ENCODE peak calls at places on chromosomes 11 and 22, in seven cellular contexts. Y is transverse colon, X is heart left ventricle, N is IMR-90, S is A549, Z is tibial nerve, E is NB4. K is an unnamed sample.

GRCh38 chr22:43443072-43443471 is 31.3 kb downstream of the MPPED1 start:
- DNase-seq in Y (no peak), X (no peak), N (no peak), S (no peak), Z (no peak), E (no peak), K (no peak)

GRCh38 chr11:15232496-15232895 is 117.8 kb downstream of the INSC start:
- DNase-seq in Y (no peak), X (no peak), N (no peak), S (no peak), Z (no peak), E (no peak), K (no peak)

GRCh38 chr22:44118645-44119315 is 61.9 kb upstream of the PARVG start:
- DNase-seq in Y (no peak), X (no peak), N (no peak), S (no peak), Z (no peak), E (no peak), K (no peak)

GRCh38 chr11:132078230-132078629 is 707.8 kb downstream of the NTM start:
- DNase-seq in Y (no peak), X (no peak), N (no peak), S (no peak), Z (no peak), E (no peak), K (no peak)

GRCh38 chr11:4095509-4096230 is 1.1 kb downstream of the RRM1 start:
- DNase-seq in Y (no peak), X (no peak), N (peak), S (peak), Z (no peak), E (peak), K (no peak)

GRCh38 chr11:86460461-86461404 is 86.0 kb downstream of the CCDC81 start:
- DNase-seq in Y (no peak), X (no peak), N (peak), S (no peak), Z (no peak), E (no peak), K (no peak)

GRCh38 chr11:65915821-65916251 is 3.0 kb downstream of the C11orf68 start:
- DNase-seq in Y (peak), X (peak), N (peak), S (peak), Z (peak), E (peak), K (peak)

GRCh38 chr11:28049338-28050216 is 58.4 kb downstream of the KIF18A start:
- DNase-seq in Y (no peak), X (no peak), N (peak), S (peak), Z (no peak), E (no peak), K (no peak)

GRCh38 chr22:29167032-29167911 is 38.4 kb upstream of the EMID1 start:
- DNase-seq in Y (no peak), X (no peak), N (no peak), S (no peak), Z (no peak), E (peak), K (no peak)

GRCh38 chr22:43207849-43208702 is 21.1 kb upstream of the TTLL12 start:
- DNase-seq in Y (no peak), X (no peak), N (no peak), S (no peak), Z (no peak), E (no peak), K (no peak)

GRCh38 chr11:17519031-17519430 is 25.2 kb downstream of the USH1C start:
- DNase-seq in Y (no peak), X (no peak), N (no peak), S (no peak), Z (no peak), E (no peak), K (no peak)

GRCh38 chr11:87212891-87213290 is 175.2 kb downstream of the TMEM135 start:
- DNase-seq in Y (no peak), X (no peak), N (peak), S (no peak), Z (no peak), E (no peak), K (no peak)

GRCh38 chr11:102546923-102547471 is 16.4 kb upstream of the MMP7 start:
- DNase-seq in Y (no peak), X (no peak), N (no peak), S (no peak), Z (no peak), E (peak), K (no peak)

GRCh38 chr11:15282754-15283153 is 168.0 kb downstream of the INSC start:
- DNase-seq in Y (no peak), X (no peak), N (no peak), S (no peak), Z (no peak), E (no peak), K (no peak)

GRCh38 chr11:96361778-96362177 is 18.8 kb upstream of the MAML2 start:
- DNase-seq in Y (no peak), X (no peak), N (peak), S (no peak), Z (no peak), E (no peak), K (no peak)

GRCh38 chr11:73961321-73961720 is 10.5 kb downstream of the DNAJB13 start:
- DNase-seq in Y (no peak), X (no peak), N (peak), S (no peak), Z (no peak), E (no peak), K (no peak)

GRCh38 chr11:66339686-66340483 is 3.7 kb upstream of the RIN1 start:
- DNase-seq in Y (no peak), X (no peak), N (no peak), S (no peak), Z (no peak), E (no peak), K (no peak)

GRCh38 chr11:61840371-61840770 is 12.3 kb downstream of the FADS2 start:
- DNase-seq in Y (no peak), X (no peak), N (no peak), S (no peak), Z (no peak), E (no peak), K (no peak)
- TF ChIP-seq POLR2A in Y (no peak), X (no peak), N (no peak), S (no peak), Z (no peak), E (no peak), K (no peak)

GRCh38 chr11:20388096-20389055 is 860 bp downstream of the PRMT3 start:
- DNase-seq in Y (no peak), X (no peak), N (no peak), S (no peak), Z (no peak), E (peak), K (no peak)

DNA sequence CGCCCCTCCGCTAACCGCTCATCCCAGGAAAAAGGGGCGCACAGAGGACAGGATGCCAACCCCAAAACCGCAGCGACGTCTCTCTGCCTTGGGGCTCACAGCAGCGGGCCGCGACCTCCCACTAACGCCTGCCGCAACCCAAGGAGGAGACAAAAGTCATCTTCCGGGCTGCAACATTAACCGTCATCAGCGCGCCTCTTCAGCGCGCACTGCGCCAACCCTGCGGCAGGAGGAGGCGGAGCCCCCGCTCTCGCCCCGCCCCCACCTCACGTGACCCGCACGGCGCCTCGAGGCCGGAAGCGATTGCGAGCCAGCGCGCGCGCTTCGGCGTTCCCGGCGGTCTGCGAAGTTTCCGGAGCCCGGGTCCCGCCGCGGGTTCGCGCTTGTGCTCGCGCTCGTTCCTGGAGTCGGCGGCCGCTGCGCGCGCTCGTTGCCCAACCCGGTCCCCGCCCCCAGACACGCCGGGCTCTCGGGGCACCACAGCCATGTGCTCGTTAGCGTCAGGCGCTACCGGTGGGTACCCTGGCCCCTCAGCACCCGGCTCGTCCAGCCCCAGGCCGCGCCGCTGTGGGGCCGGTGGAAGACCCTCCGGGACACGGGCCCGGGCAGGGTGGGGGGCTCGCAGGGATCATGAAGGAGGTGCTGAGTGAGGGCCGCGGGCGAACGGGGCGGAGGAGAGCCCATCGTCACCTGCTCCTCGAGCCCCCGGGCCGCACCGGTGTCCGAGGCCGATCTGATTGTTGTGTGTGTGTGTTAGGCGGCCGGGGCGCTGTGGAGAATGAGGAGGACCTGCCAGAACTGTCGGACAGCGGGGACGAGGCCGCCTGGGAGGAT is at the start of gene PRMT3:
- DNase-seq in Y (peak), X (peak), N (peak), S (peak), Z (peak), E (peak), K (peak)
- TF ChIP-seq POLR2A in Y (peak), X (no peak), N (peak), S (peak), Z (peak), E (peak), K (peak)

GRCh38 chr11:12854297-12854661 is 154.8 kb upstream of the RASSF10 start:
- DNase-seq in Y (no peak), X (no peak), N (no peak), S (no peak), Z (no peak), E (no peak), K (no peak)

GRCh38 chr11:12853325-12853651 is 155.8 kb upstream of the RASSF10 start:
- DNase-seq in Y (no peak), X (no peak), N (no peak), S (no peak), Z (no peak), E (no peak), K (no peak)

GRCh38 chr11:12854829-12855228 is 154.3 kb upstream of the RASSF10 start:
- DNase-seq in Y (peak), X (no peak), N (no peak), S (peak), Z (no peak), E (no peak), K (no peak)

GRCh38 chr11:12856338-12856737 is 152.8 kb upstream of the RASSF10 start:
- DNase-seq in Y (no peak), X (no peak), N (no peak), S (no peak), Z (no peak), E (no peak), K (no peak)

GRCh38 chr11:12853652-12854296 is 155.3 kb upstream of the RASSF10 start:
- DNase-seq in Y (peak), X (no peak), N (peak), S (no peak), Z (no peak), E (no peak), K (no peak)
- TF ChIP-seq POLR2A in Y (peak), X (no peak), N (no peak), S (no peak), Z (no peak), E (no peak), K (no peak)

GRCh38 chr11:121656333-121657090 is 203.7 kb upstream of the SORL1-AS1 start:
- DNase-seq in Y (no peak), X (no peak), N (no peak), S (no peak), Z (no peak), E (no peak), K (no peak)

GRCh38 chr11:121657191-121657590 is 204.4 kb upstream of the SORL1-AS1 start:
- DNase-seq in Y (no peak), X (no peak), N (no peak), S (no peak), Z (no peak), E (no peak), K (no peak)

GRCh38 chr11:121654506-121655480 is 202.0 kb upstream of the SORL1-AS1 start:
- DNase-seq in Y (no peak), X (no peak), N (peak), S (no peak), Z (no peak), E (no peak), K (no peak)

GRCh38 chr11:121652982-121653381 is 200.2 kb upstream of the SORL1-AS1 start:
- DNase-seq in Y (no peak), X (no peak), N (no peak), S (no peak), Z (no peak), E (no peak), K (no peak)

DNA sequence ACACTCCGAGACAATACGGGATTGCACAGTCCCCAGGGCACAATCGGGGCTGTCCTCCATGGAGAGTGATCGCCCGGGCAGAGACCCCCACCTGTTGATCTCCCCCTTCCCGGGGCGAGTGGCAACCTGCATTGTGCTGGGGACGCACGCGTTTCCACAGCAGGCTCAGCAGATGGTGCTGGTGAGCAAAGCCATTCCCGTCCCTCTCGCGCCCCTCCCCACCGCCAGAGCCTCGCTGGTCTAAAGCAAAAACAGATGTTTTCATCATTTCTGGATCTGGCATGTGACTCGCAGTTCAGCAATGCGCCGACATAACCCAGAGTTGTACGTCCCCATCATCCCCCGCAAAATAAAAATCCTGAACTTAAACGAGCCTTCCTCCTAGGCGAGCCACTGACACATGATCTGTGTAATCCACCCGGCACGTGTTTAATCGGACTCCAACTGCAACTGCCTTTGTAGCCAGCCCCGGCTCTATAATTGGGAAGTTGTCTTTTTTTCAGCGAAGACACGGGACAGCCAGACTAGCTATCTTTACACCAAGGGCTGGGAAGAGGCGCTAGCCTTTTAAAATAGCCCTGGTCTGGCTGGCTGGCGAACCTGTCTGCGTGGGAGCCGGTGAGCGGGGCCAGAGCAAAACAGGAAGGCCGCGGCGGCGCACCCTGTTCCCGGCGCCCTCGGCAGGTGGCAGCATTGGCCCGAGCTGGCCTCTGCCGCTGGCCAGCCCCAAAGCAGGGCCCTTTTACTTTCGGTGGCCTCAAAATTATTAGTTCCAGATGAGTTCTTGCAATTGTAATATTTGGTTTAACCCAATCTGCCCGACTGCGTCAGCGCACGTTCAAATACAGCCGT is 202.9 kb upstream of the SORL1-AS1 start:
- DNase-seq in Y (peak), X (peak), N (peak), S (peak), Z (peak), E (peak), K (peak)
- TF ChIP-seq POLR2A in Y (no peak), X (no peak), N (peak), S (no peak), Z (peak), E (no peak), K (no peak)

GRCh38 chr11:34052036-34052607 is 591 bp downstream of the CAPRIN1 start:
- DNase-seq in Y (peak), X (peak), N (peak), S (peak), Z (peak), E (peak), K (peak)
- TF ChIP-seq POLR2A in Y (no peak), X (no peak), N (peak), S (peak), Z (peak), E (peak), K (peak)

DNA sequence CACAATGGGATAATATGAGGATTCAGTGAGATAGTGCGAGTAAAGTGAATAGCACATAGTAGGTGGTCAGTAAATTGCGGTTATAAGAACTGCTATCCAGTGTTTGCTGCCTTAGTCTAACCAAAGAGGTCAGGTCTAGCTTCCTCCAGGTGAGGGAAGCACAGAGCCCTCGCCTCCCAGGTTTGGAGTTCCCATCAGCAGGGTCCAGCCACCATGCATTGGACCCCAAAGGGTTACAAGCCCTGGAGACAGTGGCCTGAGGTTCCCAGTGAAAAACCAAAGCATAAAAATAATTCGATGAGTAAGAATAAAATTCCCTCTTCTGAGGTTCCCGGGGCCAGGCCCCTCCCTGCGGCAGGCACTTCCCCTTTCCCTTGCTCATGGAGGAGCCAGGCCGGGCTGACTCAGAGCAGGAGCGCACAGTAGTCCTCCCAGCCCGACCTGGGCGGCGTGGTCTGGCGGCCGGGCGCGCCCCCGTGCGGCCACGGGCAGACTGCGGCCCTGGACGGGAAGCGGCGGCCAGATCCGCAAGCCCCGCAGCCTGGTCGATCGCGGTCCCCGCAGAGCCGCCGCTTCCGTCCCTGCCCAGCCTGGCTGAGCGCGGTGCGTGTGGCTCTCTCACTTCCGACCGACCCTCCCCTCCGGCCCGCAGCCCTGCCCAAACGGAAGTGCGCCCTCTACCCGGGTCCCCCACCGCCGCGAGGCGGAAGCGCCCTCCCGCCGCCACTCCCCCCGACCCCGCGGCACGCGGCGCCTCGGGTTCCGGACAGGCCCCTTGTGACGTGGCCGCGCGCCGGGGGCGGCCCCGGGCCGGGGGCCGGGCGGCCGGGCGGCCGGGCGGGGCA is at the start of gene SLC39A13:
- DNase-seq in Y (peak), X (peak), N (peak), S (peak), Z (peak), E (peak), K (peak)
- TF ChIP-seq POLR2A in Y (peak), X (no peak), N (peak), S (peak), Z (peak), E (no peak), K (peak)

GRCh38 chr11:68840661-68841653 is 759 bp downstream of the CPT1A start:
- DNase-seq in Y (peak), X (peak), N (peak), S (no peak), Z (peak), E (peak), K (peak)

GRCh38 chr11:68839953-68840641 is 1.6 kb downstream of the CPT1A start:
- DNase-seq in Y (peak), X (no peak), N (peak), S (no peak), Z (no peak), E (peak), K (no peak)

GRCh38 chr11:68837583-68838571 is 3.8 kb downstream of the CPT1A start:
- DNase-seq in Y (peak), X (no peak), N (no peak), S (no peak), Z (no peak), E (no peak), K (no peak)

GRCh38 chr11:68838572-68838964 is 3.1 kb downstream of the CPT1A start:
- DNase-seq in Y (no peak), X (no peak), N (no peak), S (no peak), Z (no peak), E (peak), K (peak)

DNA sequence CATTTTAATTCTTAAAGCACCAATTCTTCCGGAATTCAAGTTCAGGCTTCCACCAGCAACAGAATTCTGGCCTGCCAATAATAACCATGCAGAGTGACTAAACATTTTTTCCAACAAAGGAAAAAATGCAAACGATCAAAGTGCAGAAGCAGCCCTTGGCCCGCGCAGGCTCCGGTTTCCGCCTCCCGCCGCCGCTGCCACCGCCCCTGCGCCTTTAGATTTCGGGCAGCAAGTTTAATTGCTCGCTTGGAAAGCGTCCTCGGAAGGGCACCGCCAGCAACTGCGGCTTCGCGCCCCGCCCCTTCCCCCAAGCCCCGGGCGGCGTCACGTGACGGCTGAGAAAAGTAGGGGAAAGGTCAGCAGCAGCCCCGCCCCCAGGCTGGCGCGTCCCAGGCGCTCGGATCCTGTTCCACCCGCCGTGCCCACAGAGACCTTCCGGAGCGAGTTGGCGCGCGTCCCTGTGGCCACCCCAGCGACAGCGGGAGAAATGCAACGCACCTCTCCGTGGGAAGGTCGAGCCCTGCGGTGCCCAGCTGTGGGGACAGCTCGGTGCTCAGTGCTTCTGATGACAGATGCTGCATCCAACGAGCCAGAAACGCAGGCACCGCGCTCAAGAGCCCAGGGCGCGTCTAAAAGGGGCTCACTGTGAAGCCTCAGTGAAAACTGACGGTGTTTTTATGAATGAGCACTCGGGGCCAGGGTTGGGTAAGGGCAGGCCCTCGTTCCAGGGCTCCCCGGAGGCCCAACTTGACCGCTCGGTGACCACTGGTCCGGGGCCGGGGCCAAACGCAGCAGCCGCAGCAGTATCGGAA is 2.5 kb downstream of the CPT1A start:
- DNase-seq in Y (peak), X (peak), N (peak), S (peak), Z (peak), E (peak), K (peak)
- TF ChIP-seq POLR2A in Y (peak), X (no peak), N (no peak), S (no peak), Z (peak), E (peak), K (no peak)

GRCh38 chr22:45164217-45165123 is 745 bp downstream of the NUP50 start:
- DNase-seq in Y (peak), X (peak), N (no peak), S (peak), Z (no peak), E (peak), K (peak)

GRCh38 chr22:45166935-45167334 is 3.2 kb downstream of the NUP50 start:
- DNase-seq in Y (no peak), X (no peak), N (no peak), S (no peak), Z (no peak), E (peak), K (no peak)

GRCh38 chr22:45163074-45163416 is 680 bp upstream of the NUP50 start:
- DNase-seq in Y (peak), X (no peak), N (peak), S (peak), Z (no peak), E (peak), K (no peak)

GRCh38 chr22:45162531-45162930 is 1.2 kb upstream of the NUP50 start:
- DNase-seq in Y (peak), X (no peak), N (no peak), S (no peak), Z (no peak), E (no peak), K (no peak)

GRCh38 chr22:45163417-45164216 is at the start of gene NUP50:
- DNase-seq in Y (peak), X (peak), N (peak), S (peak), Z (peak), E (peak), K (peak)
- TF ChIP-seq POLR2A in Y (peak), X (no peak), N (peak), S (peak), Z (peak), E (peak), K (peak)

GRCh38 chr11:128678017-128678416 is 15.9 kb upstream of the FLI1 start:
- DNase-seq in Y (no peak), X (no peak), N (no peak), S (no peak), Z (no peak), E (no peak), K (no peak)
- TF ChIP-seq POLR2A in Y (no peak), X (no peak), N (no peak), S (no peak), Z (no peak), E (no peak), K (no peak)

K was measured in uterus.